ENCODE peak calls at places on chromosomes 7 and 10, in five cellular contexts. One of them, this sample, is unnamed.

GRCh38 chr7:48426966-48427555 is 255.8 kb downstream of the ABCA13 start:
- DNase-seq in psoas muscle: no peak
- DNase-seq in fibroblast of lung: no peak
- DNase-seq in sciatic nerve: no peak
- DNase-seq in T47D: peak
- DNase-seq in this sample: no peak

GRCh38 chr7:26360606-26361005 is 68.9 kb downstream of the SNX10 start:
- DNase-seq in psoas muscle: no peak
- DNase-seq in fibroblast of lung: no peak
- DNase-seq in sciatic nerve: no peak
- DNase-seq in T47D: no peak
- DNase-seq in this sample: no peak

GRCh38 chr7:111357691-111358090 is 204.6 kb downstream of the IMMP2L start:
- DNase-seq in psoas muscle: no peak
- DNase-seq in fibroblast of lung: peak
- DNase-seq in sciatic nerve: no peak
- DNase-seq in T47D: no peak
- DNase-seq in this sample: no peak

GRCh38 chr7:50371551-50372021 is 67.1 kb downstream of the IKZF1 start:
- DNase-seq in psoas muscle: no peak
- DNase-seq in fibroblast of lung: no peak
- DNase-seq in sciatic nerve: no peak
- DNase-seq in T47D: no peak
- DNase-seq in this sample: no peak

GRCh38 chr7:40194743-40195142 is 59.9 kb downstream of the SUGCT start:
- DNase-seq in psoas muscle: no peak
- DNase-seq in fibroblast of lung: peak
- DNase-seq in sciatic nerve: no peak
- DNase-seq in T47D: no peak
- DNase-seq in this sample: no peak

GRCh38 chr10:132506711-132507466 is 30.7 kb upstream of the INPP5A start:
- DNase-seq in psoas muscle: no peak
- DNase-seq in fibroblast of lung: peak
- DNase-seq in sciatic nerve: peak
- DNase-seq in T47D: no peak
- DNase-seq in this sample: peak

GRCh38 chr7:100710452-100710851 is 4.5 kb downstream of the POP7 start:
- DNase-seq in psoas muscle: no peak
- DNase-seq in fibroblast of lung: no peak
- DNase-seq in sciatic nerve: no peak
- DNase-seq in T47D: no peak
- DNase-seq in this sample: no peak

GRCh38 chr10:35079763-35080162 is 10.4 kb downstream of the CUL2 start:
- DNase-seq in psoas muscle: no peak
- DNase-seq in fibroblast of lung: peak
- DNase-seq in sciatic nerve: no peak
- DNase-seq in T47D: no peak
- DNase-seq in this sample: no peak

GRCh38 chr10:1736180-1736971 is 949 bp downstream of the ADARB2 start:
- DNase-seq in psoas muscle: no peak
- DNase-seq in fibroblast of lung: no peak
- DNase-seq in sciatic nerve: no peak
- DNase-seq in T47D: no peak
- DNase-seq in this sample: no peak